ENCODE peak calls at places on chromosomes 7 and 10, in four cellular contexts. One of them, this sample, is unnamed.

GRCh38 chr10:659710-660141 is 29.7 kb downstream of the DIP2C start:
- DNase-seq in epithelial cell of esophagus: no peak
- DNase-seq in GM12865: peak
- DNase-seq in IMR-90: peak
- DNase-seq in this sample: no peak

GRCh38 chr10:124700293-124701037 is 43.7 kb downstream of the FAM53B start:
- DNase-seq in IMR-90: no peak
- DNase-seq in GM12865: no peak
- DNase-seq in epithelial cell of esophagus: no peak
- DNase-seq in this sample: no peak

GRCh38 chr7:81014266-81014665 is 95.4 kb upstream of the SEMA3C start:
- DNase-seq in GM12865: no peak
- DNase-seq in epithelial cell of esophagus: peak
- DNase-seq in IMR-90: peak
- DNase-seq in this sample: no peak

GRCh38 chr10:119113805-119114732 is 10.2 kb downstream of the DENND10 start:
- DNase-seq in epithelial cell of esophagus: peak
- DNase-seq in IMR-90: peak
- DNase-seq in GM12865: no peak
- DNase-seq in this sample: no peak

GRCh38 chr7:105664816-105665525 is 83.7 kb upstream of the EFCAB10 start:
- DNase-seq in IMR-90: peak
- DNase-seq in epithelial cell of esophagus: no peak
- DNase-seq in GM12865: no peak
- DNase-seq in this sample: no peak

GRCh38 chr10:48547061-48547895 is 57.6 kb downstream of the ARHGAP22 start:
- DNase-seq in GM12865: no peak
- DNase-seq in epithelial cell of esophagus: no peak
- DNase-seq in IMR-90: no peak
- DNase-seq in this sample: no peak

GRCh38 chr7:80640841-80641240 is 2.4 kb downstream of the CD36 start:
- DNase-seq in GM12865: no peak
- DNase-seq in epithelial cell of esophagus: peak
- DNase-seq in IMR-90: peak
- DNase-seq in this sample: no peak

GRCh38 chr10:133375357-133376115 is 2.4 kb upstream of the ECHS1 start:
- DNase-seq in epithelial cell of esophagus: no peak
- DNase-seq in IMR-90: no peak
- DNase-seq in GM12865: no peak
- DNase-seq in this sample: no peak

GRCh38 chr10:74529205-74529604 is 297.2 kb upstream of the KAT6B start:
- DNase-seq in epithelial cell of esophagus: peak
- DNase-seq in GM12865: no peak
- DNase-seq in IMR-90: no peak
- DNase-seq in this sample: no peak

GRCh38 chr7:57225666-57226065 is 93.4 kb upstream of the ZNF479 start:
- DNase-seq in epithelial cell of esophagus: no peak
- DNase-seq in GM12865: no peak
- DNase-seq in IMR-90: no peak
- DNase-seq in this sample: no peak

GRCh38 chr10:76523215-76523614 is 1091.8 kb downstream of the LRMDA start:
- DNase-seq in IMR-90: no peak
- DNase-seq in GM12865: no peak
- DNase-seq in epithelial cell of esophagus: no peak
- DNase-seq in this sample: no peak

GRCh38 chr7:73830872-73831655 is at the start of gene CLDN4:
- DNase-seq in IMR-90: no peak
- DNase-seq in epithelial cell of esophagus: peak
- DNase-seq in GM12865: no peak
- DNase-seq in this sample: no peak

GRCh38 chr7:1696671-1697498 is 26.8 kb downstream of the ELFN1 start:
- DNase-seq in epithelial cell of esophagus: no peak
- DNase-seq in GM12865: no peak
- DNase-seq in IMR-90: no peak
- DNase-seq in this sample: no peak

GRCh38 chr7:117728858-117729257 is 144.4 kb downstream of the CTTNBP2 start:
- DNase-seq in IMR-90: no peak
- DNase-seq in GM12865: peak
- DNase-seq in epithelial cell of esophagus: no peak
- DNase-seq in this sample: no peak

GRCh38 chr10:124032982-124033886 is 60.2 kb downstream of the CHST15 start:
- DNase-seq in IMR-90: peak
- DNase-seq in epithelial cell of esophagus: peak
- DNase-seq in GM12865: no peak
- DNase-seq in this sample: no peak

GRCh38 chr7:68176974-68177373 is 1180.3 kb downstream of the TYW1 start:
- DNase-seq in GM12865: peak
- DNase-seq in epithelial cell of esophagus: peak
- DNase-seq in IMR-90: peak
- DNase-seq in this sample: no peak

GRCh38 chr7:44748042-44748947 is at the start of gene ZMIZ2:
- DNase-seq in GM12865: peak
- DNase-seq in epithelial cell of esophagus: peak
- DNase-seq in IMR-90: peak
- DNase-seq in this sample: peak

GRCh38 chr7:1981878-1982230 is 250.9 kb downstream of the MAD1L1 start:
- DNase-seq in epithelial cell of esophagus: no peak
- DNase-seq in GM12865: no peak
- DNase-seq in IMR-90: no peak
- DNase-seq in this sample: no peak

GRCh38 chr7:54831644-54832095 is 72.7 kb upstream of the SEC61G start:
- DNase-seq in IMR-90: no peak
- DNase-seq in GM12865: no peak
- DNase-seq in epithelial cell of esophagus: peak
- DNase-seq in this sample: no peak

GRCh38 chr7:4102231-4102841 is 579.8 kb upstream of the FOXK1 start:
- DNase-seq in GM12865: no peak
- DNase-seq in epithelial cell of esophagus: no peak
- DNase-seq in IMR-90: no peak
- DNase-seq in this sample: no peak

GRCh38 chr10:124521429-124521871 is 59.8 kb downstream of the LHPP start:
- DNase-seq in IMR-90: no peak
- DNase-seq in epithelial cell of esophagus: no peak
- DNase-seq in GM12865: no peak
- DNase-seq in this sample: no peak

GRCh38 chr10:48457949-48458661 is 146.8 kb downstream of the ARHGAP22 start:
- DNase-seq in epithelial cell of esophagus: no peak
- DNase-seq in IMR-90: no peak
- DNase-seq in GM12865: no peak
- DNase-seq in this sample: no peak

GRCh38 chr7:105621617-105622016 is 40.3 kb upstream of the EFCAB10 start:
- DNase-seq in GM12865: no peak
- DNase-seq in IMR-90: peak
- DNase-seq in epithelial cell of esophagus: no peak
- DNase-seq in this sample: no peak

GRCh38 chr10:126459032-126459831 is 71.0 kb upstream of the ADAM12 start:
- DNase-seq in epithelial cell of esophagus: peak
- DNase-seq in IMR-90: peak
- DNase-seq in GM12865: no peak
- DNase-seq in this sample: no peak

GRCh38 chr7:27750336-27750735 is 10.4 kb downstream of the TAX1BP1 start:
- DNase-seq in epithelial cell of esophagus: no peak
- DNase-seq in IMR-90: no peak
- DNase-seq in GM12865: no peak
- DNase-seq in this sample: no peak

GRCh38 chr7:20749896-20750295 is 36.8 kb downstream of the SP8 start:
- DNase-seq in GM12865: no peak
- DNase-seq in epithelial cell of esophagus: peak
- DNase-seq in IMR-90: no peak
- DNase-seq in this sample: no peak

GRCh38 chr7:159118623-159119022 is 26.0 kb downstream of the VIPR2 start:
- DNase-seq in GM12865: no peak
- DNase-seq in epithelial cell of esophagus: no peak
- DNase-seq in IMR-90: no peak
- DNase-seq in this sample: no peak

GRCh38 chr7:124033093-124033806 is 383 bp upstream of the TMEM229A start:
- DNase-seq in GM12865: no peak
- DNase-seq in epithelial cell of esophagus: no peak
- DNase-seq in IMR-90: no peak
- DNase-seq in this sample: peak

GRCh38 chr7:74289660-74290589 is 718 bp downstream of the CLIP2 start:
- DNase-seq in IMR-90: no peak
- DNase-seq in epithelial cell of esophagus: no peak
- DNase-seq in GM12865: peak
- DNase-seq in this sample: peak

GRCh38 chr10:7484456-7485266 is 73.8 kb upstream of the SFMBT2 start:
- DNase-seq in GM12865: peak
- DNase-seq in IMR-90: no peak
- DNase-seq in epithelial cell of esophagus: no peak
- DNase-seq in this sample: no peak

GRCh38 chr10:117955171-117955570 is 91.6 kb downstream of the RAB11FIP2 start:
- DNase-seq in epithelial cell of esophagus: no peak
- DNase-seq in GM12865: no peak
- DNase-seq in IMR-90: no peak
- DNase-seq in this sample: no peak

DNA sequence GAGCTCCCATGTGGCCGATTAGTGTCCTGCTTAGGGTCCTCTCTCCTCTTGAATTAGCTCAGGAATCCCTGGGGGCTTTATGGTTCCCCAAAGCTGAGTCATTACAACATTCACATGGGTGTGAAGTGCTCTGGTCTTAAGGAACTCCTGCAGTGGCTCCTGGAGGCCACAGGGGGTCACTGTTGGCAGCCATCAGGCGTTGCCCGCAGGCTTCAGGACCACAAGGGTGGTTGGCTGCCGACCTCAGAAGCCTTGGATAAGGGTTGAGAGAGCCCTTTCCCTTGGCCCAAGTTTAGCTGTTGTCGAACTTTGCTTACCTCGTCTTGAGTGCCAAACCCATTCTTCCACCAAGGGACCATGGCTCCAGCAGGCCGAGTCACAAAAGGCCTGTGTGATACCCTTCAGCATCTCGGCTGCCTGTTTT is 61.7 kb downstream of the SH2D4B start:
- DNase-seq in IMR-90: peak
- DNase-seq in GM12865: peak
- DNase-seq in epithelial cell of esophagus: peak
- DNase-seq in this sample: peak
- TF ChIP-seq CTCF in IMR-90: peak
- TF ChIP-seq CTCF in GM12865: peak
- TF ChIP-seq CTCF in epithelial cell of esophagus: peak
- TF ChIP-seq CTCF in this sample: peak

GRCh38 chr10:15172306-15172840 is 3.9 kb upstream of the NMT2 start:
- DNase-seq in GM12865: no peak
- DNase-seq in IMR-90: no peak
- DNase-seq in epithelial cell of esophagus: peak
- DNase-seq in this sample: no peak
- H3K4me3 ChIP-seq in GM12865: no peak
- H3K4me3 ChIP-seq in IMR-90: no peak
- H3K4me3 ChIP-seq in epithelial cell of esophagus: no peak
- H3K4me3 ChIP-seq in this sample: no peak

GRCh38 chr10:86592413-86592812 is 61.9 kb upstream of the OPN4 start:
- DNase-seq in IMR-90: no peak
- DNase-seq in epithelial cell of esophagus: peak
- DNase-seq in GM12865: no peak
- DNase-seq in this sample: no peak
- TF ChIP-seq CTCF in IMR-90: peak
- TF ChIP-seq CTCF in epithelial cell of esophagus: no peak
- TF ChIP-seq CTCF in GM12865: no peak
- TF ChIP-seq CTCF in this sample: no peak

DNA sequence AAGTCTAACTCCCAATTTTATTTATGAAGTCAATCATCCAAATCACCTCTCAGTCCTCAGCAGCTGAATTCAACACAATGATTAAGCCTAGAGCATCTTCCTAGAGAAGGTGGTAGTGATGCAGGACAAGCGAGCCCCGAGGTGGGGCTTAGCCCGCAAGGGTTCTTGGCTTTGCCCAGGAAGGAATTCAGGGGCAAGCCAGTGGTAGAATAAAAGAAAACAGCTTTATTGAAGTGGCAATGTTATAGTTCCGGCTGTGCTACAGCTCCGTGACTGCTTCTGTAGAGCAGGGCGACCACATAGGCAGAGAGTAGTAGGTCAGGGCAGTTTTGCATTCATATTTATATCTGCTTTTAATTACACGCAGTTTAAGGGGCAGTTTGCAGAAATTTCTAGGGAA is 18.1 kb downstream of the IL2RA start:
- DNase-seq in GM12865: no peak
- DNase-seq in epithelial cell of esophagus: no peak
- DNase-seq in IMR-90: no peak
- DNase-seq in this sample: no peak
- H3K4me3 ChIP-seq in GM12865: no peak
- H3K4me3 ChIP-seq in epithelial cell of esophagus: no peak
- H3K4me3 ChIP-seq in IMR-90: no peak
- H3K4me3 ChIP-seq in this sample: no peak

DNA sequence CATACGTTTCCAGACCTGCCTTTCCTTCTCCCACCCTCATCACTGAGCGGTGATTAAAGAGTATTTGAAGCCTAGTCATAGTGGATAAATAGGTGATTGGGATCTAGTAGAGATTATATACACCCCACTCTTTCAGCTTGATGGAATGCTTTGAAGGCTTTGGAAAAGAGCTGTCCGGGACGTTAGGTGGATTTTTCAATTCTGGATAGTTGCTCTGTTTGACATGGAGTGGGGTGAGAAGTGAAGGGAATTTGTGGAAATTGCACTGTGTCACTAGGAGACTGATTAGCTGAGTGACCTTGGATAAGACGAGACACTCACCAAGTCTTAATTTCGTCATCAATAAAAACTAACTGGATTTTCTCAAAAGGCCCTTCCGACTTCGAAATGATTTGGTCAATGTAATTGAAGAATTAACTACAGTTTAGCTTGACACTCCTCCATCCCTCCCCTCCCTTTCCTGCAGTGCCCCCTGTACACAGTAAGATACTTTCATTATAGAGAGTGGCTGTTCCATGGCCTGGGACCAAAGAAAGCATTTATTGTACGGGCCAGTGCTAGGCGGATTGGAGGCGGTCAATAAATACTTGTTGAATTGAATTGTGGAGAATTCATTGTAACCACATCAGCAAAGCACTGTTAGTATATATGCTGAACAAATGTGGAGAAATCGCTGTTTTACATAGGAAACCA is 959 bp downstream of the ZKSCAN1 start:
- DNase-seq in IMR-90: no peak
- DNase-seq in epithelial cell of esophagus: no peak
- DNase-seq in GM12865: no peak
- DNase-seq in this sample: no peak
- TF ChIP-seq CTCF in IMR-90: no peak
- TF ChIP-seq CTCF in epithelial cell of esophagus: no peak
- TF ChIP-seq CTCF in GM12865: no peak
- TF ChIP-seq CTCF in this sample: no peak

GRCh38 chr10:13658864-13659685 is 72.3 kb downstream of the PRPF18 start:
- DNase-seq in IMR-90: no peak
- DNase-seq in epithelial cell of esophagus: no peak
- DNase-seq in GM12865: peak
- DNase-seq in this sample: no peak
- H3K4me3 ChIP-seq in IMR-90: no peak
- H3K4me3 ChIP-seq in epithelial cell of esophagus: no peak
- H3K4me3 ChIP-seq in GM12865: peak
- H3K4me3 ChIP-seq in this sample: no peak